ENCODE peak calls at places on chromosomes 4 and X, in five cellular contexts. One of them, this sample, is unnamed.

GRCh38 chr4:98565646-98566403 is 92.6 kb downstream of the TSPAN5 start:
- DNase-seq in GM12878: no peak
- DNase-seq in CD8-positive, alpha-beta memory T cell: no peak
- DNase-seq in CD4-positive, CD25-positive, alpha-beta regulatory T cell: no peak
- DNase-seq in lung: no peak
- DNase-seq in this sample: no peak

GRCh38 chrX:134776844-134777370 is 118.6 kb upstream of the PLAC1 start:
- DNase-seq in CD8-positive, alpha-beta memory T cell: no peak
- DNase-seq in CD4-positive, CD25-positive, alpha-beta regulatory T cell: no peak
- DNase-seq in GM12878: no peak
- DNase-seq in lung: no peak
- DNase-seq in this sample: no peak

GRCh38 chr4:16745009-16745408 is 153.4 kb downstream of the LDB2 start:
- DNase-seq in CD8-positive, alpha-beta memory T cell: no peak
- DNase-seq in GM12878: no peak
- DNase-seq in CD4-positive, CD25-positive, alpha-beta regulatory T cell: no peak
- DNase-seq in lung: no peak
- DNase-seq in this sample: no peak

GRCh38 chr4:20017439-20017838 is 234.3 kb upstream of the SLIT2 start:
- DNase-seq in CD8-positive, alpha-beta memory T cell: no peak
- DNase-seq in lung: no peak
- DNase-seq in GM12878: no peak
- DNase-seq in CD4-positive, CD25-positive, alpha-beta regulatory T cell: no peak
- DNase-seq in this sample: no peak

GRCh38 chr4:124862261-124862660 is 149.7 kb upstream of the ANKRD50 start:
- DNase-seq in GM12878: no peak
- DNase-seq in lung: no peak
- DNase-seq in CD4-positive, CD25-positive, alpha-beta regulatory T cell: no peak
- DNase-seq in CD8-positive, alpha-beta memory T cell: no peak
- DNase-seq in this sample: no peak

GRCh38 chr4:4673070-4673469 is 131.2 kb upstream of the STX18 start:
- DNase-seq in CD8-positive, alpha-beta memory T cell: no peak
- DNase-seq in CD4-positive, CD25-positive, alpha-beta regulatory T cell: no peak
- DNase-seq in lung: no peak
- DNase-seq in GM12878: no peak
- DNase-seq in this sample: peak

GRCh38 chr4:25861951-25862410 is 807 bp downstream of the SEL1L3 start:
- DNase-seq in CD4-positive, CD25-positive, alpha-beta regulatory T cell: peak
- DNase-seq in lung: peak
- DNase-seq in CD8-positive, alpha-beta memory T cell: peak
- DNase-seq in GM12878: no peak
- DNase-seq in this sample: no peak

GRCh38 chrX:26597981-26598380 is 382.0 kb downstream of the MAGEB5 start:
- DNase-seq in CD8-positive, alpha-beta memory T cell: no peak
- DNase-seq in GM12878: no peak
- DNase-seq in CD4-positive, CD25-positive, alpha-beta regulatory T cell: no peak
- DNase-seq in lung: no peak
- DNase-seq in this sample: no peak

GRCh38 chr4:134935320-134935719 is 733.7 kb upstream of the PABPC4L start:
- DNase-seq in lung: no peak
- DNase-seq in CD4-positive, CD25-positive, alpha-beta regulatory T cell: no peak
- DNase-seq in GM12878: no peak
- DNase-seq in CD8-positive, alpha-beta memory T cell: no peak
- DNase-seq in this sample: no peak

GRCh38 chr4:67401902-67402301 is 143.4 kb downstream of the CENPC start:
- DNase-seq in lung: no peak
- DNase-seq in CD8-positive, alpha-beta memory T cell: no peak
- DNase-seq in CD4-positive, CD25-positive, alpha-beta regulatory T cell: no peak
- DNase-seq in GM12878: no peak
- DNase-seq in this sample: no peak

GRCh38 chr4:31059753-31060522 is 339.8 kb downstream of the PCDH7 start:
- DNase-seq in lung: no peak
- DNase-seq in CD4-positive, CD25-positive, alpha-beta regulatory T cell: no peak
- DNase-seq in GM12878: no peak
- DNase-seq in CD8-positive, alpha-beta memory T cell: no peak
- DNase-seq in this sample: no peak

GRCh38 chr4:106365613-106366012 is 3.0 kb downstream of the GIMD1 start:
- DNase-seq in CD4-positive, CD25-positive, alpha-beta regulatory T cell: no peak
- DNase-seq in GM12878: no peak
- DNase-seq in lung: no peak
- DNase-seq in CD8-positive, alpha-beta memory T cell: no peak
- DNase-seq in this sample: no peak

GRCh38 chrX:68829594-68830485 is 1.0 kb downstream of the EFNB1 start:
- DNase-seq in CD8-positive, alpha-beta memory T cell: no peak
- DNase-seq in CD4-positive, CD25-positive, alpha-beta regulatory T cell: no peak
- DNase-seq in GM12878: no peak
- DNase-seq in lung: peak
- DNase-seq in this sample: peak

GRCh38 chr4:17497890-17498523 is 13.9 kb downstream of the QDPR start:
- DNase-seq in GM12878: no peak
- DNase-seq in CD4-positive, CD25-positive, alpha-beta regulatory T cell: no peak
- DNase-seq in CD8-positive, alpha-beta memory T cell: no peak
- DNase-seq in lung: no peak
- DNase-seq in this sample: no peak

GRCh38 chr4:128298852-128299251 is 11.2 kb upstream of the PGRMC2 start:
- DNase-seq in CD4-positive, CD25-positive, alpha-beta regulatory T cell: no peak
- DNase-seq in CD8-positive, alpha-beta memory T cell: no peak
- DNase-seq in lung: no peak
- DNase-seq in GM12878: no peak
- DNase-seq in this sample: no peak

GRCh38 chrX:118049713-118050112 is 66.9 kb downstream of the KLHL13 start:
- DNase-seq in GM12878: no peak
- DNase-seq in lung: no peak
- DNase-seq in CD8-positive, alpha-beta memory T cell: no peak
- DNase-seq in CD4-positive, CD25-positive, alpha-beta regulatory T cell: no peak
- DNase-seq in this sample: no peak

GRCh38 chr4:141783770-141784169 is 147.4 kb downstream of the IL15 start:
- DNase-seq in GM12878: no peak
- DNase-seq in CD8-positive, alpha-beta memory T cell: no peak
- DNase-seq in lung: no peak
- DNase-seq in CD4-positive, CD25-positive, alpha-beta regulatory T cell: no peak
- DNase-seq in this sample: no peak

GRCh38 chr4:31125496-31125895 is 405.3 kb downstream of the PCDH7 start:
- DNase-seq in GM12878: no peak
- DNase-seq in CD4-positive, CD25-positive, alpha-beta regulatory T cell: no peak
- DNase-seq in lung: no peak
- DNase-seq in CD8-positive, alpha-beta memory T cell: no peak
- DNase-seq in this sample: no peak

GRCh38 chrX:40871385-40872082 is 136.2 kb upstream of the MED14 start:
- DNase-seq in lung: no peak
- DNase-seq in CD8-positive, alpha-beta memory T cell: no peak
- DNase-seq in CD4-positive, CD25-positive, alpha-beta regulatory T cell: no peak
- DNase-seq in GM12878: peak
- DNase-seq in this sample: no peak

GRCh38 chr4:55947254-55947882 is 1.4 kb upstream of the CEP135 start:
- DNase-seq in GM12878: peak
- DNase-seq in CD4-positive, CD25-positive, alpha-beta regulatory T cell: no peak
- DNase-seq in lung: no peak
- DNase-seq in CD8-positive, alpha-beta memory T cell: no peak
- DNase-seq in this sample: no peak

GRCh38 chrX:153387987-153388721 is 13.0 kb downstream of the PNMA6E start:
- DNase-seq in CD4-positive, CD25-positive, alpha-beta regulatory T cell: no peak
- DNase-seq in CD8-positive, alpha-beta memory T cell: no peak
- DNase-seq in GM12878: no peak
- DNase-seq in lung: no peak
- DNase-seq in this sample: no peak

GRCh38 chr4:128512161-128512560 is 224.5 kb upstream of the PGRMC2 start:
- DNase-seq in GM12878: no peak
- DNase-seq in lung: no peak
- DNase-seq in CD8-positive, alpha-beta memory T cell: no peak
- DNase-seq in CD4-positive, CD25-positive, alpha-beta regulatory T cell: no peak
- DNase-seq in this sample: no peak

GRCh38 chr4:14700544-14700943 is 301.7 kb upstream of the CPEB2 start:
- DNase-seq in GM12878: no peak
- DNase-seq in CD8-positive, alpha-beta memory T cell: no peak
- DNase-seq in lung: no peak
- DNase-seq in CD4-positive, CD25-positive, alpha-beta regulatory T cell: no peak
- DNase-seq in this sample: no peak

GRCh38 chr4:7365472-7366179 is 69.1 kb downstream of the PSAPL1 start:
- DNase-seq in lung: no peak
- DNase-seq in GM12878: no peak
- DNase-seq in CD4-positive, CD25-positive, alpha-beta regulatory T cell: no peak
- DNase-seq in CD8-positive, alpha-beta memory T cell: no peak
- DNase-seq in this sample: no peak

GRCh38 chr4:7007944-7008343 is 35.2 kb upstream of the TADA2B start:
- DNase-seq in CD8-positive, alpha-beta memory T cell: no peak
- DNase-seq in GM12878: no peak
- DNase-seq in lung: no peak
- DNase-seq in CD4-positive, CD25-positive, alpha-beta regulatory T cell: no peak
- DNase-seq in this sample: no peak

GRCh38 chr4:153763404-153763803 is 3.6 kb upstream of the RNF175 start:
- DNase-seq in CD8-positive, alpha-beta memory T cell: no peak
- DNase-seq in CD4-positive, CD25-positive, alpha-beta regulatory T cell: no peak
- DNase-seq in lung: no peak
- DNase-seq in GM12878: no peak
- DNase-seq in this sample: no peak

GRCh38 chr4:14928035-14928434 is 74.2 kb upstream of the CPEB2 start:
- DNase-seq in CD4-positive, CD25-positive, alpha-beta regulatory T cell: no peak
- DNase-seq in lung: no peak
- DNase-seq in CD8-positive, alpha-beta memory T cell: no peak
- DNase-seq in GM12878: no peak
- DNase-seq in this sample: no peak

GRCh38 chr4:187059031-187059430 is 335.4 kb upstream of the FAT1 start:
- DNase-seq in lung: no peak
- DNase-seq in CD4-positive, CD25-positive, alpha-beta regulatory T cell: no peak
- DNase-seq in CD8-positive, alpha-beta memory T cell: no peak
- DNase-seq in GM12878: no peak
- DNase-seq in this sample: no peak

GRCh38 chrX:41118156-41118555 is 32.9 kb downstream of the USP9X start:
- DNase-seq in CD4-positive, CD25-positive, alpha-beta regulatory T cell: no peak
- DNase-seq in lung: no peak
- DNase-seq in GM12878: no peak
- DNase-seq in CD8-positive, alpha-beta memory T cell: no peak
- DNase-seq in this sample: no peak

GRCh38 chrX:46665232-46666162 is 91.9 kb downstream of the CHST7 start:
- DNase-seq in lung: no peak
- DNase-seq in CD4-positive, CD25-positive, alpha-beta regulatory T cell: no peak
- DNase-seq in GM12878: no peak
- DNase-seq in CD8-positive, alpha-beta memory T cell: no peak
- DNase-seq in this sample: no peak

GRCh38 chr4:62670509-62670908 is 1470.4 kb downstream of the ADGRL3 start:
- DNase-seq in lung: no peak
- DNase-seq in GM12878: no peak
- DNase-seq in CD4-positive, CD25-positive, alpha-beta regulatory T cell: no peak
- DNase-seq in CD8-positive, alpha-beta memory T cell: no peak
- DNase-seq in this sample: no peak

GRCh38 chrX:19682712-19683331 is 167.5 kb upstream of the MAP3K15 start:
- DNase-seq in GM12878: no peak
- DNase-seq in CD8-positive, alpha-beta memory T cell: peak
- DNase-seq in CD4-positive, CD25-positive, alpha-beta regulatory T cell: peak
- DNase-seq in lung: peak
- DNase-seq in this sample: peak

GRCh38 chrX:68732906-68733493 is 85.5 kb downstream of the STARD8 start:
- DNase-seq in GM12878: no peak
- DNase-seq in CD4-positive, CD25-positive, alpha-beta regulatory T cell: peak
- DNase-seq in lung: peak
- DNase-seq in CD8-positive, alpha-beta memory T cell: peak
- DNase-seq in this sample: peak

GRCh38 chr4:85358831-85359230 is 116.1 kb upstream of the ARHGAP24 start:
- DNase-seq in CD4-positive, CD25-positive, alpha-beta regulatory T cell: no peak
- DNase-seq in GM12878: no peak
- DNase-seq in lung: no peak
- DNase-seq in CD8-positive, alpha-beta memory T cell: no peak
- DNase-seq in this sample: no peak

GRCh38 chr4:110636677-110637407 is 14.0 kb upstream of the PITX2 start:
- DNase-seq in lung: no peak
- DNase-seq in CD8-positive, alpha-beta memory T cell: no peak
- DNase-seq in GM12878: no peak
- DNase-seq in CD4-positive, CD25-positive, alpha-beta regulatory T cell: no peak
- DNase-seq in this sample: no peak

GRCh38 chr4:112647785-112648184 is 10.8 kb downstream of the LARP7 start:
- DNase-seq in lung: no peak
- DNase-seq in GM12878: no peak
- DNase-seq in CD8-positive, alpha-beta memory T cell: no peak
- DNase-seq in CD4-positive, CD25-positive, alpha-beta regulatory T cell: no peak
- DNase-seq in this sample: no peak
- H3K27ac ChIP-seq in lung: no peak
- H3K27ac ChIP-seq in GM12878: no peak
- H3K27ac ChIP-seq in CD8-positive, alpha-beta memory T cell: no peak
- H3K27ac ChIP-seq in CD4-positive, CD25-positive, alpha-beta regulatory T cell: no peak
- H3K27ac ChIP-seq in this sample: no peak

GRCh38 chr4:70927502-70928139 is 25.5 kb downstream of the MOB1B start:
- DNase-seq in lung: no peak
- DNase-seq in GM12878: no peak
- DNase-seq in CD4-positive, CD25-positive, alpha-beta regulatory T cell: no peak
- DNase-seq in CD8-positive, alpha-beta memory T cell: no peak
- DNase-seq in this sample: no peak

GRCh38 chr4:70920592-70920991 is 18.4 kb downstream of the MOB1B start:
- DNase-seq in GM12878: no peak
- DNase-seq in CD4-positive, CD25-positive, alpha-beta regulatory T cell: no peak
- DNase-seq in CD8-positive, alpha-beta memory T cell: no peak
- DNase-seq in lung: no peak
- DNase-seq in this sample: no peak

GRCh38 chr4:70931359-70931758 is 29.2 kb downstream of the MOB1B start:
- DNase-seq in GM12878: no peak
- DNase-seq in CD8-positive, alpha-beta memory T cell: no peak
- DNase-seq in lung: no peak
- DNase-seq in CD4-positive, CD25-positive, alpha-beta regulatory T cell: no peak
- DNase-seq in this sample: no peak

GRCh38 chr4:70930530-70931256 is 28.5 kb downstream of the MOB1B start:
- DNase-seq in GM12878: no peak
- DNase-seq in lung: no peak
- DNase-seq in CD4-positive, CD25-positive, alpha-beta regulatory T cell: no peak
- DNase-seq in CD8-positive, alpha-beta memory T cell: no peak
- DNase-seq in this sample: no peak

GRCh38 chr4:70925899-70926635 is 23.9 kb downstream of the MOB1B start:
- DNase-seq in CD4-positive, CD25-positive, alpha-beta regulatory T cell: no peak
- DNase-seq in GM12878: peak
- DNase-seq in CD8-positive, alpha-beta memory T cell: no peak
- DNase-seq in lung: no peak
- DNase-seq in this sample: no peak
- H3K27ac ChIP-seq in CD4-positive, CD25-positive, alpha-beta regulatory T cell: no peak
- H3K27ac ChIP-seq in GM12878: peak
- H3K27ac ChIP-seq in CD8-positive, alpha-beta memory T cell: no peak
- H3K27ac ChIP-seq in lung: no peak
- H3K27ac ChIP-seq in this sample: no peak

GRCh38 chr4:76156635-76157034 is 8.4 kb upstream of the NUP54 start:
- DNase-seq in lung: no peak
- DNase-seq in GM12878: no peak
- DNase-seq in CD4-positive, CD25-positive, alpha-beta regulatory T cell: no peak
- DNase-seq in CD8-positive, alpha-beta memory T cell: no peak
- DNase-seq in this sample: no peak
- H3K27ac ChIP-seq in lung: no peak
- H3K27ac ChIP-seq in GM12878: no peak
- H3K27ac ChIP-seq in CD4-positive, CD25-positive, alpha-beta regulatory T cell: no peak
- H3K27ac ChIP-seq in CD8-positive, alpha-beta memory T cell: no peak
- H3K27ac ChIP-seq in this sample: no peak

DNA sequence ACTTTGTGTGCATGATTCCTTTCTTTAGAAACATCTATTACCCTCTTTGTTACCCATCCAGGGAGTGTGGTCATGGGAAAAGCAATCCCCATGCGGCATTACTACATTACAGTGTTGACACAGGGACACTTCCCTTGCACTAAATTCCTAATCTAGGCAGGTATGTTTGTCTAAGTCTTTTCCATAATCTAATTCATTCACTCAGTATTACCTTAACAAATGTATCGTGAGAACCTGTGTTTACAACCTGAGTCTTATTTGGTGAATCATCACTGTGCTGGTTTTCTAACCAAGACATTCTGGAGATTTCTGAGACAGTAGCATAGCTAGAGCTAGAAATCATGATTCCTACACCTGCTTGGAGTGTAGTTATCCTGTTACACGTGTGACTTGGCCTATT is 326.8 kb downstream of the BMPR1B start:
- DNase-seq in CD8-positive, alpha-beta memory T cell: no peak
- DNase-seq in GM12878: no peak
- DNase-seq in CD4-positive, CD25-positive, alpha-beta regulatory T cell: no peak
- DNase-seq in lung: no peak
- DNase-seq in this sample: no peak
- H3K27ac ChIP-seq in CD8-positive, alpha-beta memory T cell: no peak
- H3K27ac ChIP-seq in GM12878: no peak
- H3K27ac ChIP-seq in CD4-positive, CD25-positive, alpha-beta regulatory T cell: no peak
- H3K27ac ChIP-seq in lung: no peak
- H3K27ac ChIP-seq in this sample: no peak

This sample was measured in suprapubic skin.